ENCODE peak calls at places on chromosomes 13 and 19, in eight cellular contexts. One of them, this sample, is unnamed.

GRCh38 chr19:39408392-39409206 is 2.0 kb downstream of the ZFP36 start:
- DNase-seq in left ventricle myocardium inferior: no peak
- DNase-seq in mesothelial cell of epicardium: no peak
- DNase-seq in ascending aorta: peak
- DNase-seq in cardiac fibroblast: peak
- DNase-seq in WTC11: no peak
- DNase-seq in NCI-H187: no peak
- DNase-seq in cardiac muscle cell: peak
- DNase-seq in this sample: no peak

GRCh38 chr19:14061751-14062557 is at the start of gene PALM3:
- DNase-seq in left ventricle myocardium inferior: no peak
- DNase-seq in mesothelial cell of epicardium: no peak
- DNase-seq in ascending aorta: no peak
- DNase-seq in cardiac fibroblast: no peak
- DNase-seq in WTC11: no peak
- DNase-seq in NCI-H187: no peak
- DNase-seq in cardiac muscle cell: no peak
- DNase-seq in this sample: no peak

GRCh38 chr19:1901940-1902404 is 3.2 kb upstream of the ADAT3 start:
- DNase-seq in left ventricle myocardium inferior: peak
- DNase-seq in mesothelial cell of epicardium: no peak
- DNase-seq in ascending aorta: no peak
- DNase-seq in cardiac fibroblast: no peak
- DNase-seq in WTC11: no peak
- DNase-seq in NCI-H187: no peak
- DNase-seq in cardiac muscle cell: no peak
- DNase-seq in this sample: no peak

GRCh38 chr13:29935309-29935981 is 85.0 kb upstream of the UBL3 start:
- DNase-seq in left ventricle myocardium inferior: no peak
- DNase-seq in mesothelial cell of epicardium: no peak
- DNase-seq in ascending aorta: no peak
- DNase-seq in cardiac fibroblast: no peak
- DNase-seq in WTC11: no peak
- DNase-seq in NCI-H187: peak
- DNase-seq in cardiac muscle cell: no peak
- DNase-seq in this sample: no peak

GRCh38 chr13:26529441-26529840 is 28.0 kb upstream of the WASF3 start:
- DNase-seq in left ventricle myocardium inferior: peak
- DNase-seq in mesothelial cell of epicardium: peak
- DNase-seq in ascending aorta: no peak
- DNase-seq in cardiac fibroblast: peak
- DNase-seq in WTC11: peak
- DNase-seq in NCI-H187: no peak
- DNase-seq in cardiac muscle cell: peak
- DNase-seq in this sample: no peak

GRCh38 chr13:25034173-25034572 is 61.8 kb upstream of the PABPC3 start:
- DNase-seq in left ventricle myocardium inferior: no peak
- DNase-seq in mesothelial cell of epicardium: no peak
- DNase-seq in ascending aorta: no peak
- DNase-seq in cardiac fibroblast: no peak
- DNase-seq in WTC11: no peak
- DNase-seq in NCI-H187: no peak
- DNase-seq in cardiac muscle cell: no peak
- DNase-seq in this sample: no peak

GRCh38 chr13:107374038-107374437 is 806.1 kb upstream of the ARGLU1 start:
- DNase-seq in left ventricle myocardium inferior: no peak
- DNase-seq in mesothelial cell of epicardium: no peak
- DNase-seq in ascending aorta: no peak
- DNase-seq in cardiac fibroblast: no peak
- DNase-seq in WTC11: no peak
- DNase-seq in NCI-H187: no peak
- DNase-seq in cardiac muscle cell: no peak
- DNase-seq in this sample: no peak

GRCh38 chr19:46859637-46860124 is 1.1 kb upstream of the ARHGAP35 start:
- DNase-seq in left ventricle myocardium inferior: peak
- DNase-seq in mesothelial cell of epicardium: no peak
- DNase-seq in ascending aorta: no peak
- DNase-seq in cardiac fibroblast: peak
- DNase-seq in WTC11: no peak
- DNase-seq in NCI-H187: peak
- DNase-seq in cardiac muscle cell: no peak
- DNase-seq in this sample: no peak

GRCh38 chr19:55460670-55461258 is 678 bp downstream of the ISOC2 start:
- DNase-seq in left ventricle myocardium inferior: peak
- DNase-seq in mesothelial cell of epicardium: no peak
- DNase-seq in ascending aorta: peak
- DNase-seq in cardiac fibroblast: peak
- DNase-seq in WTC11: peak
- DNase-seq in NCI-H187: peak
- DNase-seq in cardiac muscle cell: peak
- DNase-seq in this sample: peak

GRCh38 chr19:15251010-15251748 is 18.9 kb upstream of the EPHX3 start:
- DNase-seq in left ventricle myocardium inferior: no peak
- DNase-seq in mesothelial cell of epicardium: no peak
- DNase-seq in ascending aorta: peak
- DNase-seq in cardiac fibroblast: peak
- DNase-seq in WTC11: no peak
- DNase-seq in NCI-H187: no peak
- DNase-seq in cardiac muscle cell: peak
- DNase-seq in this sample: peak

GRCh38 chr19:46954502-46955004 is 65.1 kb upstream of the NPAS1 start:
- DNase-seq in left ventricle myocardium inferior: no peak
- DNase-seq in mesothelial cell of epicardium: no peak
- DNase-seq in ascending aorta: no peak
- DNase-seq in cardiac fibroblast: no peak
- DNase-seq in WTC11: no peak
- DNase-seq in NCI-H187: no peak
- DNase-seq in cardiac muscle cell: no peak
- DNase-seq in this sample: no peak

GRCh38 chr13:43232866-43233265 is 209.5 kb downstream of the DNAJC15 start:
- DNase-seq in left ventricle myocardium inferior: no peak
- DNase-seq in mesothelial cell of epicardium: no peak
- DNase-seq in ascending aorta: no peak
- DNase-seq in cardiac fibroblast: peak
- DNase-seq in WTC11: no peak
- DNase-seq in NCI-H187: no peak
- DNase-seq in cardiac muscle cell: peak
- DNase-seq in this sample: no peak

GRCh38 chr19:4806384-4806783 is 14.8 kb downstream of the FEM1A start:
- DNase-seq in left ventricle myocardium inferior: no peak
- DNase-seq in mesothelial cell of epicardium: no peak
- DNase-seq in ascending aorta: no peak
- DNase-seq in cardiac fibroblast: no peak
- DNase-seq in WTC11: no peak
- DNase-seq in NCI-H187: no peak
- DNase-seq in cardiac muscle cell: no peak
- DNase-seq in this sample: no peak

GRCh38 chr19:45476349-45476717 is 8.5 kb downstream of the FOSB start:
- DNase-seq in left ventricle myocardium inferior: no peak
- DNase-seq in mesothelial cell of epicardium: no peak
- DNase-seq in ascending aorta: no peak
- DNase-seq in cardiac fibroblast: peak
- DNase-seq in WTC11: no peak
- DNase-seq in NCI-H187: no peak
- DNase-seq in cardiac muscle cell: no peak
- DNase-seq in this sample: no peak

GRCh38 chr19:3660493-3661219 is 34.1 kb upstream of the CACTIN start:
- DNase-seq in left ventricle myocardium inferior: no peak
- DNase-seq in mesothelial cell of epicardium: no peak
- DNase-seq in ascending aorta: no peak
- DNase-seq in cardiac fibroblast: no peak
- DNase-seq in WTC11: no peak
- DNase-seq in NCI-H187: no peak
- DNase-seq in cardiac muscle cell: no peak
- DNase-seq in this sample: no peak

This sample was measured in thoracic aorta.